ENCODE peak calls at places on chromosomes 13 and 19, in six cellular contexts. T is fibroblast of lung, Z is IMR-90, U is astrocyte, S is NT2/D1, M is Karpas-422. X is an unnamed sample.

GRCh38 chr13:29494520-29494919 is 101.0 kb downstream of the SLC7A1 start:
- DNase-seq in T (no peak), Z (no peak), U (no peak), S (no peak), M (peak; percentile 76), X (no peak)

GRCh38 chr19:54837542-54837941 is 12.7 kb upstream of the KIR3DL2 start:
- DNase-seq in T (no peak), Z (no peak), U (no peak), S (no peak), M (no peak), X (no peak)

GRCh38 chr13:37486171-37486661 is 112.4 kb downstream of the POSTN start:
- DNase-seq in T (no peak), Z (no peak), U (peak; percentile 47), S (no peak), M (no peak), X (no peak)

GRCh38 chr19:51027126-51027806 is 850 bp upstream of the KLK11 start:
- DNase-seq in T (no peak), Z (no peak), U (no peak), S (no peak), M (no peak), X (no peak)

GRCh38 chr19:22619932-22620331 is 14.2 kb upstream of the ZNF492 start:
- DNase-seq in T (no peak), Z (no peak), U (no peak), S (no peak), M (no peak), X (no peak)

GRCh38 chr13:112943309-112944125 is 25.5 kb upstream of the MCF2L start:
- DNase-seq in T (peak; percentile 11), Z (peak; percentile 4), U (peak; percentile 14), S (peak; percentile 47), M (no peak), X (peak; percentile 87)

GRCh38 chr13:53545340-53545941 is 516.8 kb downstream of the OLFM4 start:
- DNase-seq in T (no peak), Z (no peak), U (no peak), S (no peak), M (no peak), X (peak; percentile 78)

GRCh38 chr13:67148219-67148583 is 81.9 kb downstream of the PCDH9 start:
- DNase-seq in T (peak; percentile 50), Z (peak; percentile 68), U (peak; percentile 55), S (no peak), M (no peak), X (no peak)

GRCh38 chr19:30450101-30450500 is 77.9 kb downstream of the ZNF536 start:
- DNase-seq in T (peak; percentile 27), Z (no peak), U (peak; percentile 18), S (peak; percentile 30), M (no peak), X (peak; percentile 78)

GRCh38 chr19:40223135-40223822 is 3.2 kb downstream of the CCNP start:
- DNase-seq in T (no peak), Z (no peak), U (no peak), S (no peak), M (no peak), X (peak; percentile 95)

GRCh38 chr13:24662195-24663088 is 17.8 kb upstream of the ATP12A start:
- DNase-seq in T (no peak), Z (no peak), U (no peak), S (no peak), M (no peak), X (no peak)

GRCh38 chr19:14561832-14562351 is 10.0 kb downstream of the NDUFB7 start:
- DNase-seq in T (peak; percentile 34), Z (peak; percentile 19), U (no peak), S (no peak), M (no peak), X (peak; percentile 60)
- H3K9ac ChIP-seq in T (peak overlapping the region; percentile 65), Z (no peak overlapping the region), U (peak overlapping the region; percentile 49), S (peak overlapping the region; percentile 72), M (no peak overlapping the region), X (no peak overlapping the region)

DNA sequence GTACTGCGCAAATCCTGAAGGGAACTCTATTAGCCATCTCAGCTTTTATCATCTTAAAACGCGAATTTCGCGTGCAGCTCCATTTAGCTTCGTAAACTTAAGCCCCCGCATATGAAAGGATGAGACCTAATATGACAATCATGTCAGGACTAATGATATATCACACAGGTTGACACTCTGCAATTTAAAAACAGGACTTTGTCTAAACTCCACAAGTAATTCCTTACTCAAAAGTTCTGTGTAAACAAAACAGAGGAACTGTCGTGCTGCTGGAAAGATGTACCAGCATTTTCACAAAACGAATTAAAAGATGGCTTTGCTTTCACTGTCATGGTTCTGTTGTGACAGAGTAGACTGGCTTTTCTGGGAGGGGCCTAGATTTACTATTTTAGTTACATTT is 747 bp downstream of the LACC1 start:
- DNase-seq in T (peak; percentile 10), Z (no peak), U (no peak), S (no peak), M (no peak), X (no peak)
- H3K4me3 ChIP-seq in T (no peak overlapping the region), Z (no peak overlapping the region), U (peak overlapping the region; percentile 72), S (peak overlapping the region; percentile 42), M (peak overlapping the region; percentile 76), X (no peak overlapping the region)

GRCh38 chr19:19465436-19466070 is 49.8 kb downstream of the TSSK6 start:
- DNase-seq in T (no peak), Z (no peak), U (no peak), S (no peak), M (no peak), X (no peak)
- H3K4me1 ChIP-seq in T (peaks cover 36% of the 10 kb centered on the region), Z (peaks cover 40% of the 10 kb centered on the region), U (peaks cover 39% of the 10 kb centered on the region), S (peaks cover 42% of the 10 kb centered on the region), M (peaks cover 18% of the 10 kb centered on the region), X (peaks cover 36% of the 10 kb centered on the region)

GRCh38 chr19:2540251-2540645 is 64.3 kb downstream of the GADD45B start:
- DNase-seq in T (no peak), Z (no peak), U (no peak), S (no peak), M (no peak), X (no peak)
- H3K9ac ChIP-seq in T (peak overlapping the region; percentile 73), Z (peak overlapping the region; percentile 52), U (peak overlapping the region; percentile 75), S (peak overlapping the region; percentile 67), M (no peak overlapping the region), X (peak overlapping the region; percentile 76)

GRCh38 chr19:34188388-34188787 is 16.1 kb downstream of the LSM14A start:
- DNase-seq in T (no peak), Z (no peak), U (no peak), S (no peak), M (no peak), X (no peak)
- H3K4me3 ChIP-seq in T (no peak overlapping the region), Z (no peak overlapping the region), U (no peak overlapping the region), S (no peak overlapping the region), M (no peak overlapping the region), X (no peak overlapping the region)

GRCh38 chr19:18279266-18279515 is 2.2 kb downstream of the JUND start:
- DNase-seq in T (no peak), Z (no peak), U (no peak), S (no peak), M (no peak), X (no peak)
- H3K4me1 ChIP-seq in T (peaks cover 33% of the 10 kb centered on the region), Z (peaks cover 28% of the 10 kb centered on the region), U (peaks cover 44% of the 10 kb centered on the region), S (peaks cover 22% of the 10 kb centered on the region), M (peaks cover 28% of the 10 kb centered on the region), X (no peaks in the 10 kb centered on the region)

GRCh38 chr13:97248243-97248642 is 26.1 kb downstream of the MBNL2 start:
- DNase-seq in T (no peak), Z (no peak), U (no peak), S (no peak), M (no peak), X (no peak)
- H3K9ac ChIP-seq in T (no peak overlapping the region), Z (no peak overlapping the region), U (no peak overlapping the region), S (no peak overlapping the region), M (no peak overlapping the region), X (no peak overlapping the region)

DNA sequence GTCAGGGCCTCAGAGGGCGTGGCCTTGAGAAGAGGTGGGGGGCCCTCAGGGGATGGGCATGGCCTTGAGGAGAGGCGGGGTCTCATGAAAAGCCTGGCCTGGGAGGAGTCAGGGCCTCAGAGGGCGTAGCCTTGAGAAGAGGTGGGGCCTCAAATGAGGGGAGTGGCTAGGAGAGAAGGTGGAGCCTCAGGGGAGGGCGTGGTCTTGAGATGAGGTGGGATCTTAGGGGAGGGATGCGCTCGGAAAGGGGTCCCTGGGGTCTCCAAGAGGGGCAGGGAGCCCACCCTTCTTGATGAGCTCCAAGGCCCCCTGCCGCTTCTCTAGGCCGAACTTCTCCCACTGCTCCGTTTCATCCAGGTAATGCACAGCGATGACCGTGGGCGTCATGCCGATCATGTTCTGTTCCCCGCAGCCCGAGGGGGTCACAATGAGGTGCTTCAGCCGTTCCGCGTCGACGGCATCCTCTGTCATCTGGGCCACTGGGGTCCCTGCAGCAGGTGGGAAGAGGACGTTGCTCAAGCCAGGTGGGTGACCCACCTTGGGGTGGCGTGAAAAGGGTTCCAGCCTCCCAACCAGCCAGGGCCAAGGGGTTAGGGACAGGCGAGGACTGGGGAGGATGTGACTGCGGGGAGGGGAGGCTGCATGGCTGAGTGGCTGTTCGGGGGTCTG is 24.3 kb upstream of the TNFSF14 start:
- DNase-seq in T (no peak), Z (no peak), U (no peak), S (no peak), M (peak; percentile 73), X (no peak)
- H3K4me3 ChIP-seq in T (no peak overlapping the region), Z (no peak overlapping the region), U (no peak overlapping the region), S (no peak overlapping the region), M (no peak overlapping the region), X (no peak overlapping the region)

X was measured in endodermal cell.